ENCODE peak calls at places on chromosomes 7 and 10, in five cellular contexts. R is heart right ventricle, V is amygdala, G is cardiac muscle cell, L is K562. K is an unnamed sample.

GRCh38 chr10:22476601-22477364 is 131.5 kb downstream of the SPAG6 start:
- DNase-seq in L (no peak), V (no peak), R (no peak), G (no peak), K (no peak)

GRCh38 chr7:40239755-40240303 is 105.0 kb downstream of the SUGCT start:
- DNase-seq in L (no peak), V (no peak), G (no peak), R (no peak), K (no peak)

GRCh38 chr7:131459256-131459655 is 97.2 kb downstream of the PODXL start:
- DNase-seq in R (no peak), V (no peak), L (no peak), G (no peak), K (no peak)

GRCh38 chr7:69422473-69423102 is 175.7 kb upstream of the AUTS2 start:
- DNase-seq in R (no peak), L (no peak), G (no peak), V (no peak), K (no peak)

GRCh38 chr7:139758388-139758787 is 19.4 kb downstream of the HIPK2 start:
- DNase-seq in V (no peak), L (no peak), R (no peak), G (no peak), K (no peak)

GRCh38 chr7:156480671-156481070 is 159.9 kb upstream of the RNF32 start:
- DNase-seq in G (no peak), L (no peak), R (no peak), V (no peak), K (no peak)

GRCh38 chr7:111005445-111005844 is 85.5 kb upstream of the LRRN3 start:
- DNase-seq in G (no peak), R (no peak), L (no peak), V (no peak), K (no peak)

GRCh38 chr7:127702938-127703337 is 50.9 kb downstream of the SND1 start:
- DNase-seq in L (no peak), G (no peak), V (no peak), R (no peak), K (no peak)

GRCh38 chr7:155002411-155003214 is at the start of gene PAXIP1:
- DNase-seq in R (peak), G (no peak), L (peak), V (peak), K (no peak)

GRCh38 chr7:28433604-28434254 is 21.4 kb downstream of the CREB5 start:
- DNase-seq in L (no peak), R (no peak), G (peak), V (no peak), K (no peak)

GRCh38 chr7:69245646-69246045 is 352.6 kb upstream of the AUTS2 start:
- DNase-seq in L (no peak), G (peak), R (no peak), V (no peak), K (no peak)

GRCh38 chr10:51689536-51689935 is 9.9 kb downstream of the CSTF2T start:
- DNase-seq in V (no peak), L (no peak), G (no peak), R (no peak), K (no peak)

GRCh38 chr10:25125151-25125550 is 49.6 kb upstream of the GPR158 start:
- DNase-seq in V (peak), G (no peak), L (no peak), R (no peak), K (no peak)

GRCh38 chr10:113027574-113028392 is 77.7 kb downstream of the TCF7L2 start:
- DNase-seq in L (no peak), R (no peak), V (no peak), G (no peak), K (no peak)

GRCh38 chr7:115635876-115636275 is 394.7 kb downstream of the TFEC start:
- DNase-seq in V (no peak), G (no peak), L (no peak), R (no peak), K (no peak)

GRCh38 chr10:123287594-123288247 is 133.5 kb downstream of the BUB3 start:
- DNase-seq in G (peak), L (no peak), V (no peak), R (no peak), K (no peak)

GRCh38 chr10:32207544-32207943 is 139.4 kb downstream of the EPC1 start:
- DNase-seq in G (peak), L (peak), R (peak), V (no peak), K (no peak)

GRCh38 chr10:103564799-103565365 is 71.4 kb downstream of the NEURL1 start:
- DNase-seq in R (no peak), G (peak), V (no peak), L (peak), K (no peak)

GRCh38 chr7:69091476-69091875 is 506.8 kb upstream of the AUTS2 start:
- DNase-seq in V (no peak), L (no peak), G (no peak), R (no peak), K (no peak)

GRCh38 chr10:79390551-79391229 is 43.4 kb downstream of the PPIF start:
- DNase-seq in V (no peak), R (peak), G (peak), L (peak), K (no peak)

GRCh38 chr7:80907141-80907601 is 11.7 kb downstream of the SEMA3C start:
- DNase-seq in L (no peak), R (no peak), V (no peak), G (no peak), K (no peak)

GRCh38 chr10:127133225-127133624 is 63.2 kb downstream of the INSYN2A start:
- DNase-seq in L (no peak), G (no peak), V (no peak), R (no peak), K (no peak)

GRCh38 chr10:18786458-18786857 is 127.2 kb downstream of the ARL5B start:
- DNase-seq in R (no peak), V (no peak), G (no peak), L (no peak), K (no peak)

GRCh38 chr10:32151876-32152275 is 95.7 kb upstream of the KIF5B start:
- DNase-seq in L (no peak), V (no peak), G (no peak), R (no peak), K (no peak)

GRCh38 chr10:88996927-88997326 is 6.3 kb downstream of the FAS start:
- DNase-seq in R (no peak), L (no peak), V (no peak), G (no peak), K (no peak)

GRCh38 chr10:1473874-1474273 is 263.5 kb downstream of the ADARB2 start:
- DNase-seq in R (no peak), V (no peak), G (no peak), L (no peak), K (no peak)

K was measured in iPS DF 6.9.